ENCODE peak calls at places on chromosomes 5 and 9, in five cellular contexts. L is K562, S is GM12878, E is SK-N-SH, J is HepG2. F is an unnamed sample.

GRCh38 chr5:165139262-165139661 is 1633.8 kb downstream of the MAT2B start:
- DNase-seq in L (no peak), E (no peak), J (no peak), S (no peak), F (peak)

GRCh38 chr9:86353591-86354047 is 591 bp downstream of the TUT7 start:
- DNase-seq in J (peak), L (peak), E (no peak), S (no peak), F (no peak)

GRCh38 chr9:127055745-127056402 is 66.6 kb downstream of the ANGPTL2 start:
- DNase-seq in S (no peak), E (no peak), J (no peak), L (no peak), F (no peak)

GRCh38 chr5:180873628-180874520 is 12.8 kb upstream of the ZFP62 start:
- DNase-seq in S (peak), E (no peak), L (peak), J (no peak), F (peak)

GRCh38 chr9:77403244-77403643 is 225.9 kb downstream of the VPS13A start:
- DNase-seq in J (no peak), E (no peak), S (no peak), L (no peak), F (no peak)

GRCh38 chr5:150498501-150498900 is 9.4 kb upstream of the NDST1 start:
- DNase-seq in J (no peak), E (no peak), L (no peak), S (no peak), F (no peak)

GRCh38 chr9:131012396-131012917 is 3.5 kb downstream of the LAMC3 start:
- DNase-seq in L (no peak), J (no peak), E (peak), S (no peak), F (no peak)

GRCh38 chr5:131304414-131304813 is 40.6 kb downstream of the CDC42SE2 start:
- DNase-seq in E (peak), J (no peak), L (no peak), S (no peak), F (no peak)

GRCh38 chr5:76082790-76083554 is at the start of gene SV2C:
- DNase-seq in L (no peak), E (peak), S (no peak), J (no peak), F (no peak)
- TF ChIP-seq GABPA in L (no peak), E (no peak), S (no peak), J (no peak), F (no peak)

DNA sequence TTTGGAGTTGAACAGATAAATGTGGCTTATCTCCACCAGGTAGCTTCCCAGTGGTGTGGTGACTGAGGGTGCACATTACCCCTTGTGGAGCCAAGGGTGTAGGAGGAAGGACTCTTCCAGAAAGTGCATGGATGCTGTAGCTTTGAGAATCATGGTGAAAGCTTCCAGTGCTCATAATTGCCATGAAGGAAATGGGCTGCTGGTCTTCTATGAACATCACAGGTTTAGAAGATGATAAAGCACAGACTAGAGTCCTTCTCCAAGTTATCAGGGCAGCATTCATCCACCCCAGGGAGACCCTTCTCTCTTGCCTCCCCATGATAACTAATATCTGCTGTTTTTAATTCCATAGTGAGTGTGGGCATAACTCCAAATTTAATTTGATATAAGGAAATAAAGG is 93.4 kb upstream of the CHD1 start:
- DNase-seq in S (no peak), E (no peak), L (no peak), J (no peak), F (no peak)
- TF ChIP-seq GABPA in S (no peak), E (no peak), L (no peak), J (no peak), F (no peak)

GRCh38 chr9:133643978-133644760 is 8.0 kb downstream of the DBH start:
- DNase-seq in E (no peak), S (no peak), J (no peak), L (no peak), F (no peak)
- TF ChIP-seq GABPA in E (no peak), S (no peak), J (no peak), L (no peak), F (no peak)

GRCh38 chr9:112193562-112194288 is 18.6 kb upstream of the SUSD1 start:
- DNase-seq in E (no peak), L (no peak), S (no peak), J (no peak), F (no peak)
- TF ChIP-seq GABPA in E (no peak), L (no peak), S (no peak), J (no peak), F (no peak)

DNA sequence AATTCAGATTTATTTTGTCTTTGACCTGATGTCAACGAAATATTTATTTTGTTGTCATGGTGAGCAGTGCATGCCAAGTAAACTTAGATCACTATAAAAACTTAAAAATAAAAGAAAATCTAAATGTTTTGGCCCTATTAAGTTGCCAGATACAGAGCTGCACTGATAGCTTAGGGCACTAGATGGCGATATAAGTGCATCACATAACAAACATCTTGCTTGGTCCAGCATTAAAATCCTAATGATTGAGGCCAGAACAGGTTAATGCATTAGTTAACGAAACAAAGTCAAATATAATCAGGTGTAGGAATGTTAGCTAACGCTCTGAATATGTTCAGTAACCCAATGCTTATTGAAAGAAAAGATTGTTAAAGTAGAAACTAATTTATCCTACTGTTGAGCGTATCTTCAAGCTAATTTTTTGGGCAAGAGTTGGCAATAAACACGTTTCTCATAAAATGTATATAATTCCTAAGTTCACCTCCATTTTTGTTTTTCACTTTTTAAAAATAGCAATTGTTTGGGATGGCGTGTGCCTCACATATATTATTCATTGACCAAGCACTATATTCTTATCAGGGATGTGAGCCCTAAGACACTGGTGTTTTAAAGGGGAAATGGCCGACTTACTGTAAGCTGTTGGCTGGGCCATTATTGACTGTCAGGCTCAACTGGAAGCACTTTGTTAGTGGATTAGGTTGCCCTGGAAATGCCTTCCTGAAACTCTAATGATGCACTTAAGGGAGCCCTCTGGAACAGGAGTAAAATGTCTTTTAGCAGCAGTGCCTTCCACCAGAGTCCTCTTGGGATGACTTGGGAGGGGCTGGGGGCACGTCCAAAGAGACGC is 33.3 kb downstream of the KCTD16 start:
- DNase-seq in S (no peak), J (peak), E (peak), L (peak), F (peak)
- TF ChIP-seq GABPA in S (no peak), J (no peak), E (no peak), L (no peak), F (no peak)

GRCh38 chr5:144036476-144036875 is 134.0 kb downstream of the YIPF5 start:
- DNase-seq in L (no peak), E (no peak), S (no peak), J (no peak), F (no peak)

GRCh38 chr5:144040615-144041394 is 129.7 kb downstream of the YIPF5 start:
- DNase-seq in S (no peak), J (no peak), E (peak), L (no peak), F (no peak)

GRCh38 chr5:144042157-144042556 is 128.3 kb downstream of the YIPF5 start:
- DNase-seq in J (no peak), S (no peak), L (no peak), E (no peak), F (no peak)
- TF ChIP-seq GABPA in J (no peak), S (no peak), L (no peak), E (no peak), F (no peak)

DNA sequence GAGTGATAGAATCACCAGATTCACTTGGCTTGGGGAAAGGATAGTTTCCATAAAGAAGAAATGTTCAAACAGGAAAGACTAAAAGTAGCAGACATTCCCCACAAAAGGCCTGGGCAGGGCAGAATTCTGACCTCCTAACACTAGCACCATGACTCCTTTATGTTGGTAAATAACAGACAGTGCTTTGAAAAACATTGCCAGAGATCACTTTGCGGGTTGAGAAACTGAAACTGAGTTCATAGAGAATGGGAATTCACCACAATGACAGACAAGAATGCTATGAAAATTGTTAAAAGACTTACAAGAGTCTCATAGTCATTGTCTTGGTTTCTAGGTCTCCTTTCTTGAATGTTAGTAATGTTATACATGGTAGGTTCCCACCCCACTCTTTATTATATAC is 172.5 kb upstream of the GLRA1 start:
- DNase-seq in L (no peak), E (no peak), J (no peak), S (no peak), F (no peak)
- TF ChIP-seq GABPA in L (no peak), E (no peak), J (no peak), S (no peak), F (no peak)

GRCh38 chr9:120338340-120338739 is 241.6 kb downstream of the CDK5RAP2 start:
- DNase-seq in S (no peak), E (no peak), L (no peak), J (no peak), F (no peak)
- TF ChIP-seq GABPA in S (no peak), E (no peak), L (no peak), J (no peak), F (no peak)

GRCh38 chr5:78545406-78545805 is 103.2 kb downstream of the LHFPL2 start:
- DNase-seq in J (no peak), S (no peak), E (no peak), L (no peak), F (no peak)

GRCh38 chr5:78546597-78546996 is 102.0 kb downstream of the LHFPL2 start:
- DNase-seq in E (no peak), L (no peak), S (no peak), J (peak), F (no peak)

GRCh38 chr5:78548216-78548615 is 100.4 kb downstream of the LHFPL2 start:
- DNase-seq in L (no peak), S (no peak), E (peak), J (no peak), F (no peak)

GRCh38 chr5:78547731-78548189 is 100.8 kb downstream of the LHFPL2 start:
- DNase-seq in E (no peak), S (no peak), J (no peak), L (no peak), F (no peak)

GRCh38 chr5:78547171-78547570 is 101.4 kb downstream of the LHFPL2 start:
- DNase-seq in E (no peak), L (no peak), J (no peak), S (no peak), F (no peak)
- TF ChIP-seq GABPA in E (no peak), L (no peak), J (no peak), S (no peak), F (no peak)

GRCh38 chr9:134617836-134618162 is 23.8 kb upstream of the COL5A1 start:
- DNase-seq in J (no peak), S (no peak), L (no peak), E (no peak), F (no peak)
- TF ChIP-seq GABPA in J (no peak), S (no peak), L (no peak), E (no peak), F (no peak)